ENCODE peak calls at places on chromosomes 7 and 10, in seven cellular contexts. One of them, this sample, is unnamed.

GRCh38 chr7:25244193-25244592 is 15.9 kb upstream of the NPVF start:
- DNase-seq in HCT116: no peak
- DNase-seq in K562: no peak
- DNase-seq in HepG2: no peak
- DNase-seq in GM12878: no peak
- DNase-seq in endothelial cell of umbilical vein: no peak
- DNase-seq in H1: no peak
- DNase-seq in this sample: no peak

GRCh38 chr7:55083206-55083605 is 64.4 kb downstream of the EGFR start:
- DNase-seq in HCT116: no peak
- DNase-seq in K562: no peak
- DNase-seq in HepG2: no peak
- DNase-seq in GM12878: no peak
- DNase-seq in endothelial cell of umbilical vein: no peak
- DNase-seq in H1: no peak
- DNase-seq in this sample: no peak

GRCh38 chr7:7944619-7945282 is 23.8 kb upstream of the GLCCI1 start:
- DNase-seq in HCT116: no peak
- DNase-seq in K562: no peak
- DNase-seq in HepG2: no peak
- DNase-seq in GM12878: peak
- DNase-seq in endothelial cell of umbilical vein: peak
- DNase-seq in H1: no peak
- DNase-seq in this sample: no peak

GRCh38 chr7:158587425-158588084 is at the start of gene PTPRN2:
- DNase-seq in HCT116: no peak
- DNase-seq in K562: peak
- DNase-seq in HepG2: no peak
- DNase-seq in GM12878: no peak
- DNase-seq in endothelial cell of umbilical vein: peak
- DNase-seq in H1: peak
- DNase-seq in this sample: no peak

GRCh38 chr10:43222296-43222695 is 44.6 kb downstream of the RASGEF1A start:
- DNase-seq in HCT116: no peak
- DNase-seq in K562: no peak
- DNase-seq in HepG2: no peak
- DNase-seq in GM12878: no peak
- DNase-seq in endothelial cell of umbilical vein: no peak
- DNase-seq in H1: no peak
- DNase-seq in this sample: no peak

GRCh38 chr10:32790483-32790882 is 167.5 kb downstream of the ITGB1 start:
- DNase-seq in HCT116: no peak
- DNase-seq in K562: no peak
- DNase-seq in HepG2: no peak
- DNase-seq in GM12878: no peak
- DNase-seq in endothelial cell of umbilical vein: no peak
- DNase-seq in H1: no peak
- DNase-seq in this sample: no peak

GRCh38 chr10:101536800-101537199 is 51.3 kb downstream of the POLL start:
- DNase-seq in HCT116: peak
- DNase-seq in K562: peak
- DNase-seq in HepG2: peak
- DNase-seq in GM12878: no peak
- DNase-seq in endothelial cell of umbilical vein: peak
- DNase-seq in H1: no peak
- DNase-seq in this sample: no peak

GRCh38 chr7:143257501-143257900 is 5.7 kb upstream of the GSTK1 start:
- DNase-seq in HCT116: no peak
- DNase-seq in K562: peak
- DNase-seq in HepG2: no peak
- DNase-seq in GM12878: no peak
- DNase-seq in endothelial cell of umbilical vein: no peak
- DNase-seq in H1: no peak
- DNase-seq in this sample: no peak

GRCh38 chr10:70368774-70369482 is 13.5 kb downstream of the LRRC20 start:
- DNase-seq in HCT116: no peak
- DNase-seq in K562: peak
- DNase-seq in HepG2: peak
- DNase-seq in GM12878: no peak
- DNase-seq in endothelial cell of umbilical vein: no peak
- DNase-seq in H1: no peak
- DNase-seq in this sample: no peak

GRCh38 chr7:152336754-152337368 is 98.9 kb downstream of the KMT2C start:
- DNase-seq in HCT116: peak
- DNase-seq in K562: no peak
- DNase-seq in HepG2: peak
- DNase-seq in GM12878: no peak
- DNase-seq in endothelial cell of umbilical vein: peak
- DNase-seq in H1: no peak
- DNase-seq in this sample: no peak

GRCh38 chr7:70856889-70857511 is 274.9 kb upstream of the GALNT17 start:
- DNase-seq in HCT116: peak
- DNase-seq in K562: peak
- DNase-seq in HepG2: peak
- DNase-seq in GM12878: peak
- DNase-seq in endothelial cell of umbilical vein: peak
- DNase-seq in H1: peak
- DNase-seq in this sample: peak

GRCh38 chr10:34097682-34098081 is 717.4 kb downstream of the PARD3 start:
- DNase-seq in HCT116: no peak
- DNase-seq in K562: no peak
- DNase-seq in HepG2: no peak
- DNase-seq in GM12878: no peak
- DNase-seq in endothelial cell of umbilical vein: no peak
- DNase-seq in H1: no peak
- DNase-seq in this sample: no peak

GRCh38 chr7:94509264-94509878 is at the start of gene CASD1:
- DNase-seq in HCT116: no peak
- DNase-seq in K562: no peak
- DNase-seq in HepG2: peak
- DNase-seq in GM12878: no peak
- DNase-seq in endothelial cell of umbilical vein: peak
- DNase-seq in H1: peak
- DNase-seq in this sample: no peak

GRCh38 chr10:128036746-128037542 is 89.3 kb downstream of the MKI67 start:
- DNase-seq in HCT116: peak
- DNase-seq in K562: no peak
- DNase-seq in HepG2: no peak
- DNase-seq in GM12878: no peak
- DNase-seq in endothelial cell of umbilical vein: peak
- DNase-seq in H1: no peak
- DNase-seq in this sample: no peak

GRCh38 chr10:22317121-22317370 is 858 bp downstream of the COMMD3 start:
- DNase-seq in HCT116: no peak
- DNase-seq in K562: no peak
- DNase-seq in HepG2: no peak
- DNase-seq in GM12878: no peak
- DNase-seq in endothelial cell of umbilical vein: no peak
- DNase-seq in H1: no peak
- DNase-seq in this sample: no peak

GRCh38 chr10:101330236-101331225 is 23.4 kb upstream of the BTRC start:
- DNase-seq in HCT116: no peak
- DNase-seq in K562: no peak
- DNase-seq in HepG2: no peak
- DNase-seq in GM12878: no peak
- DNase-seq in endothelial cell of umbilical vein: no peak
- DNase-seq in H1: no peak
- DNase-seq in this sample: peak

GRCh38 chr10:60911715-60912114 is 32.3 kb downstream of the RHOBTB1 start:
- DNase-seq in HCT116: no peak
- DNase-seq in K562: no peak
- DNase-seq in HepG2: no peak
- DNase-seq in GM12878: no peak
- DNase-seq in endothelial cell of umbilical vein: no peak
- DNase-seq in H1: no peak
- DNase-seq in this sample: no peak

GRCh38 chr7:44287488-44288380 is 37.7 kb downstream of the CAMK2B start:
- DNase-seq in HCT116: no peak
- DNase-seq in K562: no peak
- DNase-seq in HepG2: no peak
- DNase-seq in GM12878: no peak
- DNase-seq in endothelial cell of umbilical vein: no peak
- DNase-seq in H1: peak
- DNase-seq in this sample: no peak

GRCh38 chr10:79342811-79343541 is 4.3 kb upstream of the PPIF start:
- DNase-seq in HCT116: no peak
- DNase-seq in K562: peak
- DNase-seq in HepG2: no peak
- DNase-seq in GM12878: no peak
- DNase-seq in endothelial cell of umbilical vein: no peak
- DNase-seq in H1: no peak
- DNase-seq in this sample: no peak

GRCh38 chr7:108290344-108291134 is 160.4 kb upstream of the LAMB4 start:
- DNase-seq in HCT116: no peak
- DNase-seq in K562: no peak
- DNase-seq in HepG2: no peak
- DNase-seq in GM12878: no peak
- DNase-seq in endothelial cell of umbilical vein: no peak
- DNase-seq in H1: no peak
- DNase-seq in this sample: no peak

DNA sequence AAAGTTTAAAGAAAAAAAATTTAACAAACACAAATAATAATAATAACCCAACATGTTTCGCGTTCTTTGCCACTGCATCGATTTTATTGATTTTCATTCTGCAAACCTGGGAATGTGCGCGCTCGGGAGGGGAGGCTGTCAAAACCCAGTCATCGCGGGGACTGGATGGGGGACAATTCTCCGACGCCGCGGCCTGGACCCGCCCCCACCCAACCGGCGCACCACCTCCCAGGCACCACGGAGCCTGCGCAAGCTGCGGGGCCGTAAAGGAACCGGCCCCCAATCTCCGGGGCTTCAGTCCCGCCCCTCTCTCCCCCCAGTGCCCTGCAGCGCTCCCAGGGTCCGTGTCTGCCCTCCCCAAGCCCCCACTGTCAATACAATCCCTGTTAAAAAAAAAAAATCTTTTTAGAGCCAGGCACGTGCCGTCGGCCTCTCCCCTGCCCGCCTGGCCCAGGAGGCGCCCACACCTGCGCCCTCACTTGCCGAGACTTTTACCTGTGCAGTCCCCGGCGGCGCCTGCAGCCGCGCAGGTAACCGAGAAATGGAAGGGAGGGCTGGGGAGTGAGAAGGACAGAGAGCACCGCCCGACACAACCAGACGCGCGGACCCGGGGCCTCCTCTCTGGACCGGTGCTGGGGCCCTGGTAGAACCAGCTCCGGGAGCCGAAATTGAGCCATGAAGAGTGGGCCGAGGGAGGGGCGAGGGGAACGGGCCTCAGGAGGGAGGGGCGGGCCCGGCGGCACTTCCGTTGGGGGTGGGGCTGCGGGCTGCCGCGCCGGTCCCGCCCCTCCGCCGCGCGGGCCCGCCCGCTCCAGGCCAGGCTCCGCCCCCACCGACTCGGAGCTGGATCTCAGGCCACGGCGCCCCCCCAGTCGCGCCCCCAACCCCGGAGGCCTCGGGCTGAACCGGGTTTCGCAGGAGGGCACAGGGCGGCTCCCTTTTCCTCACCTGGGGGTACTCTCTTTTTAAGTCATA is 7.6 kb upstream of the ZNF503 start:
- DNase-seq in HCT116: no peak
- DNase-seq in K562: peak
- DNase-seq in HepG2: no peak
- DNase-seq in GM12878: no peak
- DNase-seq in endothelial cell of umbilical vein: no peak
- DNase-seq in H1: peak
- DNase-seq in this sample: no peak
- TF ChIP-seq EZH2 in HCT116: no peak
- TF ChIP-seq EZH2 in K562: no peak
- TF ChIP-seq EZH2 in HepG2: no peak
- TF ChIP-seq EZH2 in GM12878: no peak
- TF ChIP-seq EZH2 in endothelial cell of umbilical vein: peak
- TF ChIP-seq EZH2 in H1: no peak
- TF ChIP-seq EZH2 in this sample: no peak

GRCh38 chr10:104120512-104120902 is 1.5 kb upstream of the SFR1 start:
- DNase-seq in HCT116: no peak
- DNase-seq in K562: no peak
- DNase-seq in HepG2: no peak
- DNase-seq in GM12878: no peak
- DNase-seq in endothelial cell of umbilical vein: no peak
- DNase-seq in H1: no peak
- DNase-seq in this sample: no peak
- H3K9ac ChIP-seq in HCT116: peak
- H3K9ac ChIP-seq in K562: no peak
- H3K9ac ChIP-seq in HepG2: peak
- H3K9ac ChIP-seq in GM12878: peak
- H3K9ac ChIP-seq in endothelial cell of umbilical vein: peak
- H3K9ac ChIP-seq in H1: no peak
- H3K9ac ChIP-seq in this sample: peak

GRCh38 chr10:124164252-124164651 is 70.9 kb upstream of the CHST15 start:
- DNase-seq in HCT116: no peak
- DNase-seq in K562: no peak
- DNase-seq in HepG2: no peak
- DNase-seq in GM12878: no peak
- DNase-seq in endothelial cell of umbilical vein: no peak
- DNase-seq in H1: no peak
- DNase-seq in this sample: no peak

GRCh38 chr10:124165311-124165710 is 71.9 kb upstream of the CHST15 start:
- DNase-seq in HCT116: no peak
- DNase-seq in K562: no peak
- DNase-seq in HepG2: no peak
- DNase-seq in GM12878: no peak
- DNase-seq in endothelial cell of umbilical vein: no peak
- DNase-seq in H1: no peak
- DNase-seq in this sample: no peak

GRCh38 chr10:124161212-124162000 is 68.0 kb upstream of the CHST15 start:
- DNase-seq in HCT116: no peak
- DNase-seq in K562: no peak
- DNase-seq in HepG2: no peak
- DNase-seq in GM12878: no peak
- DNase-seq in endothelial cell of umbilical vein: no peak
- DNase-seq in H1: no peak
- DNase-seq in this sample: no peak

GRCh38 chr10:124162136-124162535 is 68.7 kb upstream of the CHST15 start:
- DNase-seq in HCT116: no peak
- DNase-seq in K562: no peak
- DNase-seq in HepG2: no peak
- DNase-seq in GM12878: no peak
- DNase-seq in endothelial cell of umbilical vein: no peak
- DNase-seq in H1: no peak
- DNase-seq in this sample: no peak

GRCh38 chr10:124162774-124163354 is 69.5 kb upstream of the CHST15 start:
- DNase-seq in HCT116: no peak
- DNase-seq in K562: no peak
- DNase-seq in HepG2: no peak
- DNase-seq in GM12878: no peak
- DNase-seq in endothelial cell of umbilical vein: no peak
- DNase-seq in H1: no peak
- DNase-seq in this sample: no peak
- TF ChIP-seq POLR2AphosphoS5 in HCT116: no peak
- TF ChIP-seq POLR2AphosphoS5 in K562: no peak
- TF ChIP-seq POLR2AphosphoS5 in HepG2: no peak
- TF ChIP-seq POLR2AphosphoS5 in GM12878: no peak
- TF ChIP-seq POLR2AphosphoS5 in endothelial cell of umbilical vein: no peak
- TF ChIP-seq POLR2AphosphoS5 in H1: no peak
- TF ChIP-seq POLR2AphosphoS5 in this sample: no peak

DNA sequence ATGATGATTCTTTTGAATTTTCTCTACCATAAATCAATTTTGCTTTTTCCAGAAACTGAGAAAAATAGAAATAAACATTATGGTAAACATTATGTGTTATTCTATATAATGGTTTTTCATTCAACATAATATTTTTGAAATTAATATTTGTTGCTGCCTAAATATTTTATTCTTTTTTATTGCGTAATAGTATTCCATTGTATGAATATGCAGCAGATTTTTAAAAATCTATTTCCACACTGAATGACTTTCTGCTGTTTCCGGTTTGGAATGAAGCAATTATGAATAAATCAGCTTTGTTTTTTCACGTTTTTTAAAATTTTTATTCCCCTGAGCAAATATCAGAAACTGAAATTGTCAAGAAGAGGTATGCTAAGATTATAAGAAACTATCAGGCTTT is 335.2 kb upstream of the KCND2 start:
- DNase-seq in HCT116: no peak
- DNase-seq in K562: no peak
- DNase-seq in HepG2: no peak
- DNase-seq in GM12878: no peak
- DNase-seq in endothelial cell of umbilical vein: no peak
- DNase-seq in H1: no peak
- DNase-seq in this sample: no peak
- TF ChIP-seq EZH2 in HCT116: no peak
- TF ChIP-seq EZH2 in K562: no peak
- TF ChIP-seq EZH2 in HepG2: no peak
- TF ChIP-seq EZH2 in GM12878: no peak
- TF ChIP-seq EZH2 in endothelial cell of umbilical vein: no peak
- TF ChIP-seq EZH2 in H1: no peak
- TF ChIP-seq EZH2 in this sample: no peak